ENCODE peak calls at places on chromosome 6, in five cellular contexts. R is NCI-H774, X is Calu3, Q is ELR, W is breast epithelium. E is an unnamed sample.

GRCh38 chr6:151808331-151809241 is 1.1 kb downstream of the ESR1 start:
- DNase-seq in X (peak; percentile 20), R (no peak), Q (no peak), W (no peak), E (peak; percentile 1)

GRCh38 chr6:53410508-53411258 is 61.9 kb upstream of the ELOVL5 start:
- DNase-seq in R (no peak), Q (peak; percentile 52), X (peak; percentile 45), W (no peak), E (peak; percentile 54)

GRCh38 chr6:39228111-39228971 is 934 bp downstream of the KCNK5 start:
- DNase-seq in W (no peak), X (no peak), R (no peak), Q (no peak), E (no peak)

GRCh38 chr6:169837529-169838250 is 86.3 kb downstream of the ERMARD start:
- DNase-seq in R (no peak), Q (no peak), X (no peak), W (no peak), E (no peak)

GRCh38 chr6:45371924-45372582 is 5.7 kb downstream of the SUPT3H start:
- DNase-seq in Q (peak; percentile 10), R (no peak), W (no peak), X (no peak), E (peak; percentile 40)

GRCh38 chr6:26336355-26337198 is 28.4 kb upstream of the BTN3A2 start:
- DNase-seq in R (no peak), Q (peak; percentile 90), W (no peak), X (peak; percentile 37), E (peak; percentile 78)

GRCh38 chr6:50998905-50999304 is 180.2 kb downstream of the TFAP2B start:
- DNase-seq in W (no peak), R (no peak), X (no peak), Q (no peak), E (no peak)

GRCh38 chr6:6843057-6843627 is 254.6 kb downstream of the LY86 start:
- DNase-seq in W (no peak), X (no peak), Q (peak; percentile 72), R (no peak), E (peak; percentile 36)

GRCh38 chr6:168785720-168786511 is 344.9 kb downstream of the SMOC2 start:
- DNase-seq in W (no peak), X (no peak), R (no peak), Q (no peak), E (no peak)

GRCh38 chr6:112253505-112253841 is 894 bp downstream of the LAMA4 start:
- DNase-seq in R (peak; percentile 20), Q (peak; percentile 38), X (no peak), W (no peak), E (no peak)

GRCh38 chr6:150471276-150471675 is 102.5 kb downstream of the IYD start:
- DNase-seq in X (no peak), Q (no peak), R (no peak), W (no peak), E (no peak)

GRCh38 chr6:87561012-87561411 is 28.8 kb downstream of the RARS2 start:
- DNase-seq in R (no peak), Q (no peak), W (no peak), X (no peak), E (peak; percentile 32)

GRCh38 chr6:128807577-128807976 is 75.4 kb upstream of the LAMA2 start:
- DNase-seq in Q (peak; percentile 58), X (no peak), R (no peak), W (no peak), E (peak; percentile 45)

E was measured in fibroblast of lung.